ENCODE peak calls at places on chromosome 3, in nine cellular contexts. A is stimulated activated CD8-positive, alpha-beta memory T cell treated with anti-CD3 and anti-CD28 coated beads, Interleukin-12 subunit alpha, Interleukin-12 subunit beta, amount 100 ng/mL, for 1 hour; I is non-pigmented ciliary epithelial cell; M is astrocyte; K is lung microvascular endothelial cell; E is CD8-positive, alpha-beta T cell; W is iPS DF 6.9; J is cardiac muscle cell; Q is activated naive CD4-positive, alpha-beta T cell treated with anti-CD3 and anti-CD28 coated beads, Interleukin-2, amount 10 ng/mL, durations not matched to agents 7 days and 5 days. Y is an unnamed sample.

GRCh38 chr3:187689984-187690383 is 12.4 kb downstream of the RTP2 start:
- DNase-seq in A (no peak), M (peak), I (no peak), E (no peak), K (no peak), J (peak), W (no peak), Q (no peak), Y (no peak)

GRCh38 chr3:33146791-33147445 is 33.1 kb downstream of the CRTAP start:
- DNase-seq in I (no peak), J (peak), W (no peak), E (no peak), Q (no peak), A (no peak), M (peak), K (peak), Y (no peak)

GRCh38 chr3:16515885-16516420 is 2.5 kb upstream of the RFTN1 start:
- DNase-seq in Q (no peak), K (no peak), E (no peak), I (no peak), W (no peak), J (no peak), M (no peak), A (no peak), Y (no peak)

GRCh38 chr3:184582583-184582982 is 21.0 kb downstream of the EPHB3 start:
- DNase-seq in A (no peak), K (no peak), W (no peak), I (no peak), Q (no peak), M (no peak), E (no peak), J (peak), Y (peak)

GRCh38 chr3:13579089-13579488 is 30.2 kb downstream of the FBLN2 start:
- DNase-seq in I (peak), K (no peak), A (no peak), W (no peak), Q (no peak), E (no peak), J (peak), M (peak), Y (no peak)

GRCh38 chr3:189947948-189948723 is 172.6 kb downstream of the P3H2 start:
- DNase-seq in M (no peak), I (no peak), A (no peak), J (peak), W (no peak), K (peak), E (no peak), Q (no peak), Y (no peak)

GRCh38 chr3:116030131-116030850 is 407.0 kb downstream of the GAP43 start:
- DNase-seq in Q (no peak), W (no peak), M (no peak), J (no peak), I (no peak), E (no peak), A (no peak), K (no peak), Y (no peak)

GRCh38 chr3:22117751-22118346 is 366.8 kb upstream of the ZNF385D start:
- DNase-seq in J (peak), A (no peak), K (peak), I (peak), Q (no peak), M (peak), W (peak), E (no peak), Y (no peak)

GRCh38 chr3:47984089-47984759 is 32.0 kb downstream of the MAP4 start:
- DNase-seq in M (peak), J (peak), K (peak), I (peak), Q (no peak), A (no peak), E (no peak), W (no peak), Y (no peak)

GRCh38 chr3:10581251-10581650 is 75.9 kb upstream of the ATP2B2 start:
- DNase-seq in M (peak), J (peak), W (no peak), Q (no peak), A (no peak), E (no peak), I (no peak), K (no peak), Y (no peak)

GRCh38 chr3:86655096-86655495 is 335.9 kb downstream of the VGLL3 start:
- DNase-seq in I (no peak), Q (no peak), A (no peak), J (no peak), M (no peak), K (no peak), W (no peak), E (no peak), Y (no peak)

GRCh38 chr3:26193558-26193957 is 403.7 kb downstream of the OXSM start:
- DNase-seq in J (no peak), I (no peak), M (no peak), K (no peak), E (no peak), A (no peak), W (no peak), Q (no peak), Y (no peak)